ENCODE peak calls at places on chromosomes 3 and 15, in ten cellular contexts. K is stimulated activated naive B cell treated with anti-CD40 and anti-IgM and Interleukin-4, amounts not matched to agents 10 μg/mL and 1 μg/mL and 100 μg/mL, for 72 hours; Z is anterior cingulate cortex; F is endothelial cell; C is astrocyte of the spinal cord; P is stromal cell of bone marrow; L is GM23248; B is stimulated activated CD8-positive, alpha-beta memory T cell treated with anti-CD3 and anti-CD28 coated beads, Interleukin-4, amount 100 ng/mL, for 24 hours; Y is ureter; W is left cardiac atrium. X is an unnamed sample.

GRCh38 chr15:73485372-73485771 is 42.4 kb downstream of the REC114 start:
- DNase-seq in K (no peak), Z (no peak), F (no peak), C (no peak), P (no peak), L (no peak), B (no peak), Y (no peak), W (no peak), X (no peak)

GRCh38 chr3:185236969-185237368 is 16.9 kb downstream of the EHHADH start:
- DNase-seq in K (no peak), Z (no peak), F (no peak), C (no peak), P (no peak), L (no peak), B (no peak), Y (no peak), W (no peak), X (no peak)

GRCh38 chr3:183494341-183494740 is 61.2 kb downstream of the KLHL6 start:
- DNase-seq in K (no peak), Z (no peak), F (no peak), C (no peak), P (no peak), L (no peak), B (no peak), Y (no peak), W (no peak), X (peak)

GRCh38 chr3:49634736-49635135 is 39.4 kb upstream of the APEH start:
- DNase-seq in K (no peak), Z (no peak), F (no peak), C (no peak), P (no peak), L (no peak), B (no peak), Y (no peak), W (no peak), X (no peak)

GRCh38 chr15:39710681-39711080 is 72.0 kb downstream of the FSIP1 start:
- DNase-seq in K (no peak), Z (no peak), F (no peak), C (no peak), P (no peak), L (no peak), B (no peak), Y (no peak), W (no peak), X (no peak)

GRCh38 chr3:45381168-45381852 is 7.1 kb upstream of the LARS2 start:
- DNase-seq in K (no peak), Z (no peak), F (no peak), C (no peak), P (no peak), L (peak), B (no peak), Y (no peak), W (peak), X (no peak)

GRCh38 chr3:142117052-142117451 is 32.3 kb downstream of the TFDP2 start:
- DNase-seq in K (no peak), Z (no peak), F (no peak), C (peak), P (no peak), L (no peak), B (no peak), Y (no peak), W (no peak), X (no peak)

GRCh38 chr3:51271172-51271571 is 113.9 kb upstream of the MANF start:
- DNase-seq in K (no peak), Z (no peak), F (no peak), C (no peak), P (no peak), L (no peak), B (no peak), Y (no peak), W (no peak), X (no peak)

GRCh38 chr3:128349963-128350599 is 116.6 kb downstream of the DNAJB8 start:
- DNase-seq in K (no peak), Z (no peak), F (no peak), C (no peak), P (no peak), L (no peak), B (no peak), Y (no peak), W (no peak), X (no peak)

GRCh38 chr3:43894176-43895049 is 203.7 kb downstream of the ABHD5 start:
- DNase-seq in K (peak), Z (no peak), F (peak), C (peak), P (no peak), L (peak), B (peak), Y (no peak), W (peak), X (no peak)

GRCh38 chr15:71518661-71519060 is 291.7 kb upstream of the NR2E3 start:
- DNase-seq in K (no peak), Z (no peak), F (no peak), C (no peak), P (no peak), L (no peak), B (no peak), Y (no peak), W (no peak), X (no peak)

GRCh38 chr15:53580371-53580770 is 179.1 kb downstream of the WDR72 start:
- DNase-seq in K (no peak), Z (no peak), F (no peak), C (peak), P (no peak), L (no peak), B (no peak), Y (no peak), W (no peak), X (no peak)

GRCh38 chr15:99749386-99749785 is 16.1 kb upstream of the LYSMD4 start:
- DNase-seq in K (no peak), Z (no peak), F (no peak), C (no peak), P (no peak), L (peak), B (no peak), Y (no peak), W (peak), X (no peak)

GRCh38 chr3:57852896-57853295 is 96.8 kb downstream of the SLMAP start:
- DNase-seq in K (no peak), Z (no peak), F (no peak), C (peak), P (no peak), L (peak), B (no peak), Y (no peak), W (no peak), X (no peak)

GRCh38 chr3:134905647-134905935 is 110.5 kb downstream of the EPHB1 start:
- DNase-seq in K (no peak), Z (no peak), F (no peak), C (no peak), P (no peak), L (no peak), B (no peak), Y (no peak), W (no peak), X (no peak)

GRCh38 chr15:64985382-64986033 is 4.2 kb downstream of the SPG21 start:
- DNase-seq in K (no peak), Z (no peak), F (no peak), C (no peak), P (no peak), L (no peak), B (no peak), Y (no peak), W (no peak), X (no peak)

GRCh38 chr15:73983773-73984172 is 8.3 kb downstream of the STOML1 start:
- DNase-seq in K (no peak), Z (no peak), F (no peak), C (no peak), P (no peak), L (no peak), B (no peak), Y (no peak), W (no peak), X (no peak)

GRCh38 chr3:181941250-181941649 is 229.5 kb downstream of the SOX2 start:
- DNase-seq in K (no peak), Z (no peak), F (no peak), C (no peak), P (no peak), L (no peak), B (no peak), Y (no peak), W (no peak), X (no peak)

GRCh38 chr3:10194328-10195071 is 29.8 kb downstream of the IRAK2 start:
- DNase-seq in K (peak), Z (peak), F (no peak), C (no peak), P (no peak), L (peak), B (no peak), Y (peak), W (peak), X (no peak)

GRCh38 chr3:158717576-158717975 is 14.7 kb downstream of the RARRES1 start:
- DNase-seq in K (no peak), Z (no peak), F (no peak), C (no peak), P (no peak), L (no peak), B (no peak), Y (no peak), W (no peak), X (no peak)

GRCh38 chr3:15539066-15539465 is 17.6 kb upstream of the COLQ start:
- DNase-seq in K (no peak), Z (no peak), F (no peak), C (no peak), P (no peak), L (no peak), B (no peak), Y (no peak), W (no peak), X (no peak)

GRCh38 chr3:55486857-55487375 is at the start of gene WNT5A:
- DNase-seq in K (no peak), Z (no peak), F (peak), C (peak), P (no peak), L (peak), B (no peak), Y (peak), W (peak), X (no peak)

GRCh38 chr3:150286390-150287147 is 121.5 kb upstream of the TSC22D2 start:
- DNase-seq in K (peak), Z (no peak), F (peak), C (peak), P (peak), L (peak), B (no peak), Y (no peak), W (no peak), X (no peak)

GRCh38 chr15:72836676-72837325 is 53.2 kb upstream of the ADPGK start:
- DNase-seq in K (no peak), Z (no peak), F (no peak), C (no peak), P (no peak), L (no peak), B (no peak), Y (no peak), W (no peak), X (peak)

GRCh38 chr3:102354818-102355515 is 79.8 kb upstream of the ZPLD1 start:
- DNase-seq in K (no peak), Z (no peak), F (no peak), C (peak), P (peak), L (peak), B (no peak), Y (no peak), W (no peak), X (no peak)

GRCh38 chr3:10715886-10716285 is 100.1 kb upstream of the SLC6A11 start:
- DNase-seq in K (no peak), Z (no peak), F (no peak), C (no peak), P (no peak), L (no peak), B (no peak), Y (no peak), W (no peak), X (no peak)

GRCh38 chr3:183375787-183376186 is 52.6 kb downstream of the MCF2L2 start:
- DNase-seq in K (peak), Z (no peak), F (no peak), C (no peak), P (no peak), L (no peak), B (no peak), Y (no peak), W (no peak), X (no peak)

GRCh38 chr3:10437272-10437994 is 68.0 kb downstream of the ATP2B2 start:
- DNase-seq in K (peak), Z (no peak), F (no peak), C (peak), P (peak), L (peak), B (peak), Y (no peak), W (no peak), X (no peak)

GRCh38 chr3:191356586-191357439 is 26.5 kb upstream of the UTS2B start:
- DNase-seq in K (no peak), Z (no peak), F (no peak), C (peak), P (peak), L (peak), B (no peak), Y (no peak), W (peak), X (no peak)

GRCh38 chr3:134928392-134928791 is 133.3 kb downstream of the EPHB1 start:
- DNase-seq in K (no peak), Z (no peak), F (no peak), C (no peak), P (no peak), L (no peak), B (no peak), Y (no peak), W (no peak), X (no peak)

GRCh38 chr3:104584702-104585101 is 782.0 kb upstream of the ALCAM start:
- DNase-seq in K (no peak), Z (no peak), F (no peak), C (no peak), P (no peak), L (no peak), B (no peak), Y (no peak), W (no peak), X (no peak)

GRCh38 chr3:186612721-186613636 is at the start of gene AHSG:
- DNase-seq in K (no peak), Z (no peak), F (no peak), C (no peak), P (no peak), L (no peak), B (no peak), Y (no peak), W (no peak), X (no peak)

GRCh38 chr3:9143180-9143579 is 106.3 kb downstream of the SRGAP3 start:
- DNase-seq in K (no peak), Z (no peak), F (no peak), C (no peak), P (no peak), L (no peak), B (no peak), Y (no peak), W (no peak), X (no peak)

GRCh38 chr3:114551770-114552526 is 258.1 kb downstream of the TIGIT start:
- DNase-seq in K (no peak), Z (no peak), F (no peak), C (peak), P (peak), L (peak), B (no peak), Y (no peak), W (peak), X (no peak)

GRCh38 chr3:73188707-73189106 is 127.2 kb downstream of the EBLN2 start:
- DNase-seq in K (no peak), Z (no peak), F (no peak), C (no peak), P (no peak), L (no peak), B (no peak), Y (no peak), W (no peak), X (no peak)

GRCh38 chr15:51077565-51078153 is 17.0 kb downstream of the TNFAIP8L3 start:
- DNase-seq in K (peak), Z (no peak), F (peak), C (peak), P (peak), L (peak), B (peak), Y (peak), W (peak), X (no peak)

GRCh38 chr15:89090791-89091666 is 2.8 kb downstream of the ABHD2 start:
- DNase-seq in K (peak), Z (no peak), F (no peak), C (peak), P (peak), L (peak), B (peak), Y (peak), W (peak), X (no peak)

GRCh38 chr15:33242669-33243191 is 48.2 kb upstream of the FMN1 start:
- DNase-seq in K (no peak), Z (no peak), F (peak), C (peak), P (no peak), L (peak), B (no peak), Y (no peak), W (no peak), X (no peak)

X was measured in suprapubic skin.